ENCODE peak calls at places on chromosome 1, in nine cellular contexts. K, P, I, Q, Z, G, Y, W and E are unnamed samples.

GRCh38 chr1:182141040-182141439 is 79.5 kb upstream of the ZNF648 start:
- DNase-seq in K (no peak), P (no peak), I (peak), Q (no peak), Z (no peak), G (no peak), Y (no peak), W (no peak), E (no peak)

GRCh38 chr1:29592731-29593130 is 356.4 kb downstream of the PTPRU start:
- DNase-seq in K (no peak), P (no peak), I (no peak), Q (no peak), Z (no peak), G (no peak), Y (no peak), W (no peak), E (no peak)

GRCh38 chr1:167904641-167905040 is 9.3 kb downstream of the ADCY10 start:
- DNase-seq in K (no peak), P (no peak), I (peak), Q (peak), Z (no peak), G (no peak), Y (no peak), W (peak), E (peak)

GRCh38 chr1:107019166-107019565 is 37.3 kb upstream of the PRMT6 start:
- DNase-seq in K (no peak), P (no peak), I (no peak), Q (no peak), Z (no peak), G (no peak), Y (no peak), W (peak), E (peak)

GRCh38 chr1:22699629-22700028 is 11.0 kb upstream of the EPHB2 start:
- DNase-seq in K (no peak), P (no peak), I (no peak), Q (no peak), Z (no peak), G (no peak), Y (no peak), W (no peak), E (no peak)

GRCh38 chr1:155834296-155834926 is 22.6 kb downstream of the GON4L start:
- DNase-seq in K (no peak), P (no peak), I (peak), Q (peak), Z (no peak), G (peak), Y (no peak), W (peak), E (peak)

GRCh38 chr1:66890621-66891020 is 34.0 kb downstream of the DNAI4 start:
- DNase-seq in K (no peak), P (no peak), I (no peak), Q (no peak), Z (no peak), G (no peak), Y (no peak), W (no peak), E (no peak)

GRCh38 chr1:154755858-154756730 is 114.0 kb downstream of the KCNN3 start:
- DNase-seq in K (no peak), P (peak), I (no peak), Q (peak), Z (no peak), G (peak), Y (no peak), W (peak), E (no peak)

GRCh38 chr1:52595061-52595460 is 7.1 kb upstream of the GPX7 start:
- DNase-seq in K (no peak), P (no peak), I (no peak), Q (no peak), Z (no peak), G (no peak), Y (no peak), W (no peak), E (no peak)

GRCh38 chr1:17441265-17441992 is 2.0 kb upstream of the RCC2 start:
- DNase-seq in K (no peak), P (no peak), I (peak), Q (peak), Z (no peak), G (no peak), Y (no peak), W (peak), E (peak)

GRCh38 chr1:223748405-223748772 is 36.0 kb downstream of the CAPN2 start:
- DNase-seq in K (no peak), P (peak), I (no peak), Q (no peak), Z (no peak), G (no peak), Y (no peak), W (peak), E (peak)

GRCh38 chr1:178768423-178768822 is 43.4 kb downstream of the RALGPS2 start:
- DNase-seq in K (no peak), P (no peak), I (no peak), Q (peak), Z (peak), G (peak), Y (no peak), W (peak), E (no peak)

GRCh38 chr1:2322593-2323295 is 68.6 kb downstream of the MORN1 start:
- DNase-seq in K (no peak), P (no peak), I (no peak), Q (no peak), Z (no peak), G (no peak), Y (no peak), W (no peak), E (no peak)

GRCh38 chr1:110336300-110337039 is 2.7 kb upstream of the RBM15 start:
- DNase-seq in K (no peak), P (no peak), I (no peak), Q (no peak), Z (no peak), G (no peak), Y (no peak), W (peak), E (peak)

GRCh38 chr1:53316058-53316741 is 11.7 kb downstream of the LRP8 start:
- DNase-seq in K (no peak), P (no peak), I (no peak), Q (no peak), Z (no peak), G (no peak), Y (no peak), W (no peak), E (no peak)